ENCODE peak calls at places on chromosomes 11 and 22, in four cellular contexts. One of them, this sample, is unnamed.

GRCh38 chr22:25656724-25657123 is 85.3 kb upstream of the MYO18B start:
- DNase-seq in ovary: no peak
- DNase-seq in CD4-positive, alpha-beta T cell: no peak
- DNase-seq in HFFc6: no peak
- DNase-seq in this sample: no peak

GRCh38 chr11:103683581-103683980 is 352.9 kb upstream of the DDI1 start:
- DNase-seq in ovary: no peak
- DNase-seq in CD4-positive, alpha-beta T cell: no peak
- DNase-seq in HFFc6: peak
- DNase-seq in this sample: no peak

GRCh38 chr22:26658161-26658560 is 773 bp downstream of the MIAT start:
- DNase-seq in ovary: no peak
- DNase-seq in CD4-positive, alpha-beta T cell: no peak
- DNase-seq in HFFc6: no peak
- DNase-seq in this sample: no peak

GRCh38 chr11:117796456-117797428 is at the start of gene DSCAML1:
- DNase-seq in ovary: peak
- DNase-seq in CD4-positive, alpha-beta T cell: peak
- DNase-seq in HFFc6: no peak
- DNase-seq in this sample: no peak

GRCh38 chr22:41217553-41218157 is 12.5 kb downstream of the L3MBTL2 start:
- DNase-seq in ovary: peak
- DNase-seq in CD4-positive, alpha-beta T cell: peak
- DNase-seq in HFFc6: peak
- DNase-seq in this sample: peak

GRCh38 chr11:130829801-130830562 is 86.3 kb downstream of the SNX19 start:
- DNase-seq in ovary: peak
- DNase-seq in CD4-positive, alpha-beta T cell: no peak
- DNase-seq in HFFc6: no peak
- DNase-seq in this sample: peak

GRCh38 chr11:29119691-29120328 is 897.0 kb downstream of the KCNA4 start:
- DNase-seq in ovary: no peak
- DNase-seq in CD4-positive, alpha-beta T cell: no peak
- DNase-seq in HFFc6: peak
- DNase-seq in this sample: no peak

GRCh38 chr11:118295834-118296454 is 8.6 kb upstream of the CD3E start:
- DNase-seq in ovary: no peak
- DNase-seq in CD4-positive, alpha-beta T cell: peak
- DNase-seq in HFFc6: no peak
- DNase-seq in this sample: peak

GRCh38 chr11:43419460-43419859 is 60.7 kb downstream of the TTC17 start:
- DNase-seq in ovary: no peak
- DNase-seq in CD4-positive, alpha-beta T cell: peak
- DNase-seq in HFFc6: peak
- DNase-seq in this sample: peak

GRCh38 chr11:63567044-63567840 is 4.1 kb upstream of the PLAAT2 start:
- DNase-seq in ovary: no peak
- DNase-seq in CD4-positive, alpha-beta T cell: peak
- DNase-seq in HFFc6: peak
- DNase-seq in this sample: peak

GRCh38 chr22:27716074-27716473 is 85.5 kb downstream of the MN1 start:
- DNase-seq in ovary: no peak
- DNase-seq in CD4-positive, alpha-beta T cell: no peak
- DNase-seq in HFFc6: no peak
- DNase-seq in this sample: no peak

GRCh38 chr11:12187399-12187798 is 77.0 kb downstream of the MICAL2 start:
- DNase-seq in ovary: no peak
- DNase-seq in CD4-positive, alpha-beta T cell: no peak
- DNase-seq in HFFc6: no peak
- DNase-seq in this sample: no peak

GRCh38 chr22:32531228-32531627 is 56.6 kb downstream of the FBXO7 start:
- DNase-seq in ovary: no peak
- DNase-seq in CD4-positive, alpha-beta T cell: no peak
- DNase-seq in HFFc6: no peak
- DNase-seq in this sample: no peak

GRCh38 chr11:106990322-106990721 is 28.0 kb downstream of the GUCY1A2 start:
- DNase-seq in ovary: no peak
- DNase-seq in CD4-positive, alpha-beta T cell: no peak
- DNase-seq in HFFc6: no peak
- DNase-seq in this sample: no peak

GRCh38 chr11:12279672-12280108 is 97.7 kb upstream of the PARVA start:
- DNase-seq in ovary: no peak
- DNase-seq in CD4-positive, alpha-beta T cell: no peak
- DNase-seq in HFFc6: no peak
- DNase-seq in this sample: no peak

GRCh38 chr22:38199826-38200559 is 1.8 kb upstream of the MAFF start:
- DNase-seq in ovary: no peak
- DNase-seq in CD4-positive, alpha-beta T cell: no peak
- DNase-seq in HFFc6: no peak
- DNase-seq in this sample: no peak

GRCh38 chr22:22810018-22810427 is 77.6 kb upstream of the IGLL5 start:
- DNase-seq in ovary: peak
- DNase-seq in CD4-positive, alpha-beta T cell: peak
- DNase-seq in HFFc6: no peak
- DNase-seq in this sample: peak

GRCh38 chr11:74057251-74058151 is 48.6 kb upstream of the UCP3 start:
- DNase-seq in ovary: no peak
- DNase-seq in CD4-positive, alpha-beta T cell: no peak
- DNase-seq in HFFc6: peak
- DNase-seq in this sample: no peak

GRCh38 chr11:81492923-81493445 is 1240.7 kb downstream of the FAM181B start:
- DNase-seq in ovary: no peak
- DNase-seq in CD4-positive, alpha-beta T cell: no peak
- DNase-seq in HFFc6: no peak
- DNase-seq in this sample: no peak

GRCh38 chr11:81494431-81494830 is 1239.2 kb downstream of the FAM181B start:
- DNase-seq in ovary: no peak
- DNase-seq in CD4-positive, alpha-beta T cell: no peak
- DNase-seq in HFFc6: no peak
- DNase-seq in this sample: no peak

GRCh38 chr11:81495699-81496292 is 1237.9 kb downstream of the FAM181B start:
- DNase-seq in ovary: no peak
- DNase-seq in CD4-positive, alpha-beta T cell: no peak
- DNase-seq in HFFc6: no peak
- DNase-seq in this sample: no peak

GRCh38 chr11:81496566-81496965 is 1237.1 kb downstream of the FAM181B start:
- DNase-seq in ovary: no peak
- DNase-seq in CD4-positive, alpha-beta T cell: no peak
- DNase-seq in HFFc6: no peak
- DNase-seq in this sample: no peak

DNA sequence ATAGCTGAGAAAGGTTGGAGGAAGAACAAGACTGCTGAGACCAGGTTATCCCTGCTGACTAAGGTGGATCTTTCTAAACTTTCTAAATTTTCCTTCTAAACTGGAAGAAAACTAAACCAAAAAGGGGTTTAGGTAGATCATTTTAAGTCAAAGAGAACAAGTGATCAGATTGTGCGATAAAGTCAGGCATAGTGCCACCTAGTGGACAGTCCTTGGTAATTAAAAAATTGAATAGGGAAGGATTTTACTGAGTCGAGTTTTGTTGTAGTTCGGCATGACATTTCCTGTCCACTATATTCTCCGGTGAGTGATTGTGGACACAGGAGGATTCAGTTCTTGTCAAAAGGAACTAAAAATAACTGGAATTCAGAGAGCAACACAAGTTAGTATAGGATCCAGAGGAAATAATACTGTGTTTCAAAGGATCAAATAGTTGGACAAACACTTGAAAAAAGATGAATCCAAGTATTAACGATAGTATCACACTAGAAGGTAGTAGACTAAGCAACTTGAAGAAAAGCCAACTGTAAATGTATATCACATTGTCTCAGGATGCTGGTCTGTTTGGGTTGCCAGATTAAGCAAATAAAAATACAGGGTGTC is 1236.4 kb downstream of the FAM181B start:
- DNase-seq in ovary: no peak
- DNase-seq in CD4-positive, alpha-beta T cell: no peak
- DNase-seq in HFFc6: peak
- DNase-seq in this sample: no peak
- TF ChIP-seq CTCF in ovary: peak
- TF ChIP-seq CTCF in CD4-positive, alpha-beta T cell: no peak
- TF ChIP-seq CTCF in HFFc6: peak
- TF ChIP-seq CTCF in this sample: peak

DNA sequence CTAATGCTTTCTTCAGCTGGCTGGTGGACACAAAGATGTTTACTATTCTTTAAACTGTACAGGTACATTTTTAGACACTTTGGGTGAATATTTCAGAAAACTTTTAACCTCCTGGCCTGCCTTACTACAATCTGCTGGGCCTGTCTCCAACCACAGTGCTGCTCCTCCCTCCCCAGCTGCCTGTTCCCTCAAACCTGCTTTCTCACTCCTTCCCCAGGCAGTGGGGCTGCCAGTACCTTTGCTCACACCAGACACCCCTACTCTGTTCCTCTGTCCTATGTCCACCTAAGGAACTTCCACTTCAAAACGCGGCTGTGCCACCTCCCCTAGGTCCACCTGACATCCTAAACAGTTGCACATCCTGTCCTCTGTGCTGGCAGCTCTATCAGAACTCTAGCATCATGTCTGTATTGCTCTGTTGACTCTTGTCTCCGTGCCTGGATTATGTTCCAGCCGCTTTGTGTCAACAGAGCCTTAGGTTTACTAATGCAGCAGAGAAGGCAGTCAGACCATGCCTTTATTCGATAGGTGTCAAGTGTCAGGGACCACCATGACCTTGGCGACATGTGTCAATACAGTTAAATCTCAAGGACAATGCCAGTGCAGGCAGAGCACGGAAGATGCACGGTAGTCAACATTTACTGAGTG is 13.4 kb downstream of the ZP1 start:
- DNase-seq in ovary: no peak
- DNase-seq in CD4-positive, alpha-beta T cell: no peak
- DNase-seq in HFFc6: no peak
- DNase-seq in this sample: no peak
- TF ChIP-seq CTCF in ovary: no peak
- TF ChIP-seq CTCF in CD4-positive, alpha-beta T cell: no peak
- TF ChIP-seq CTCF in HFFc6: no peak
- TF ChIP-seq CTCF in this sample: no peak

DNA sequence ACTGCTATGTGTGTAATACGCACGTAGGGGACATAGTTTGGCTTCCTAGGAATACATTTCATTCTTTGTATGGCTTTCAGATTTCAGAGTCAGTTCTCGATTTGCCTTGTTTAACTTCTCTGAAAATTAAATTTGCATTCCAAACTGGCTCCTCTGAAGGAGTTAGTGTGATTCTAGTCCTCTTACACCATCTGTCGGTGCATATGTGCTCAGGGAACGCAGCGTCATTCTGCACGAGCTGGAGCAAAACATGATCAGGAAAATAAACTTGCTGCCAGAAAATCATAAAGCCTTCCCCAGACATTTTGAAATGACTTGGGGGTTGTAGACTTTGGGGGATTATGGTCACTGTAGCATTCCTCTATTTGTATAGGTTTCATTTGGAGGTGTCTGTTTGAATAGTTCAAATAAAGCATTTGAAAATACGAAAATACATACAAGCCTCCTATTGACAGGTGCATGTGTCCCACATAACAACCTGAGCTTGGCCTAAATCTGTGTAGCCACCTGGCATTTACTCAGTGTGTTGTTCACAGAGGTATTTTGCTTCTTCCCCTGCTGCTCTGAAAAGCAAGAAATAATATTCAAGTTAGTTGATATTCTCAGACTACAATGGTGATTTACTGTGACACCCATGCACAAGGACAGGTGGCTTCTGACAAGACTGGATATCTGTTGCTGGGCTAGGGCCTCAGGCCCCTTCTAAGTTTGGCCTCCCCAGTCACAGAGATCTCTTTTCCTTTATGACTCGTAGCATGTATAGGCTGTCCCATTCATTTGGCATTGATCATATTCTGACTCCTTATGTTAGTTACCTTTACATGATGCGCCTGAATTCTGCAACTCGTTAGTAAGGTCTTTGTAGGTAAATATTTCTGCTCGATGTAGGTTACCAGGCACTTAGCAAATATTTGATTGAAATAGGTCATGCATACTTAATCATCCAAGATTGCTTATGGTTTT is 81.6 kb upstream of the SORL1-AS1 start:
- DNase-seq in ovary: peak
- DNase-seq in CD4-positive, alpha-beta T cell: no peak
- DNase-seq in HFFc6: peak
- DNase-seq in this sample: no peak
- TF ChIP-seq CTCF in ovary: no peak
- TF ChIP-seq CTCF in CD4-positive, alpha-beta T cell: no peak
- TF ChIP-seq CTCF in HFFc6: peak
- TF ChIP-seq CTCF in this sample: no peak

DNA sequence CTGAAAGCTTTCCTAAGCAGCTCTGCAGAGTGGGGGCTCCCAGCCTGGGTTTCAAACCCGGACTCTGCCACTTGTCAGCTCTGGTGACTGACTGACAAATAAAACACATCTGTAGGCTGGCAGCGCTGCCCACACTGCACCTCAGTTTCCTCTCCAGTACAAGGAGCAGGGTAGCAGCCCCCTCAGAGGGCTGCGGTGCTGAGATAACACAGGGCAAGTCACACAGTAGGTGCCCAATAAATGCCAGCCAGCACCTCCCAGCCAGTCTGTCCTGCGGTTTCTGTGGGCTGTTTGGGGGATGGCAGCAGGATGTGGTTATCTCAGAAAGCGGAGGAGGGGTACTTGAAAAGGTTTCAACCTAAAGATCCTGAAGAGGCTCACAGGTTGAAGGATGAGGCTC is 1.5 kb downstream of the SYT12 start:
- DNase-seq in ovary: no peak
- DNase-seq in CD4-positive, alpha-beta T cell: peak
- DNase-seq in HFFc6: no peak
- DNase-seq in this sample: no peak
- TF ChIP-seq CTCF in ovary: no peak
- TF ChIP-seq CTCF in CD4-positive, alpha-beta T cell: no peak
- TF ChIP-seq CTCF in HFFc6: no peak
- TF ChIP-seq CTCF in this sample: no peak

GRCh38 chr22:19038164-19038546 is 84.1 kb downstream of the DGCR2 start:
- DNase-seq in ovary: no peak
- DNase-seq in CD4-positive, alpha-beta T cell: no peak
- DNase-seq in HFFc6: no peak
- DNase-seq in this sample: no peak

GRCh38 chr22:19035474-19036228 is 86.6 kb downstream of the DGCR2 start:
- DNase-seq in ovary: no peak
- DNase-seq in CD4-positive, alpha-beta T cell: no peak
- DNase-seq in HFFc6: no peak
- DNase-seq in this sample: no peak

GRCh38 chr22:19036229-19036522 is 86.0 kb downstream of the DGCR2 start:
- DNase-seq in ovary: no peak
- DNase-seq in CD4-positive, alpha-beta T cell: no peak
- DNase-seq in HFFc6: no peak
- DNase-seq in this sample: no peak

GRCh38 chr22:19037282-19038163 is 84.7 kb downstream of the DGCR2 start:
- DNase-seq in ovary: no peak
- DNase-seq in CD4-positive, alpha-beta T cell: no peak
- DNase-seq in HFFc6: no peak
- DNase-seq in this sample: no peak

GRCh38 chr22:19036523-19037273 is 85.5 kb downstream of the DGCR2 start:
- DNase-seq in ovary: no peak
- DNase-seq in CD4-positive, alpha-beta T cell: no peak
- DNase-seq in HFFc6: no peak
- DNase-seq in this sample: no peak
- TF ChIP-seq CTCF in ovary: no peak
- TF ChIP-seq CTCF in CD4-positive, alpha-beta T cell: no peak
- TF ChIP-seq CTCF in HFFc6: peak
- TF ChIP-seq CTCF in this sample: no peak